ENCODE peak calls at places on chromosomes 12 and 14, in five cellular contexts. One of them, this sample, is unnamed.
A peak's percentile ranks its signal among the peaks of the same experiment; 100 is the strongest.

GRCh38 chr12:18462437-18462836 is 201.1 kb downstream of the PIK3C2G start:
- DNase-seq in stomach: no peak
- DNase-seq in left ventricle myocardium inferior: no peak
- DNase-seq in lung: no peak
- DNase-seq in transverse colon: no peak
- DNase-seq in this sample: no peak

GRCh38 chr14:77281852-77282251 is 10.8 kb upstream of the NGB start:
- DNase-seq in transverse colon: no peak
- DNase-seq in left ventricle myocardium inferior: no peak
- DNase-seq in lung: no peak
- DNase-seq in stomach: no peak
- DNase-seq in this sample: no peak

GRCh38 chr12:25241171-25242020 is 9.3 kb downstream of the KRAS start:
- DNase-seq in transverse colon: no peak
- DNase-seq in lung: no peak
- DNase-seq in left ventricle myocardium inferior: no peak
- DNase-seq in stomach: no peak
- DNase-seq in this sample: no peak

GRCh38 chr14:51095854-51096823 is 1.2 kb upstream of the TRIM9 start:
- DNase-seq in left ventricle myocardium inferior: no peak
- DNase-seq in transverse colon: peak; percentile 18
- DNase-seq in lung: no peak
- DNase-seq in stomach: no peak
- DNase-seq in this sample: no peak

GRCh38 chr12:123398918-123399617 is 15.1 kb downstream of the KMT5A start:
- DNase-seq in stomach: no peak
- DNase-seq in transverse colon: no peak
- DNase-seq in left ventricle myocardium inferior: peak; percentile 30
- DNase-seq in lung: no peak
- DNase-seq in this sample: no peak

GRCh38 chr12:113099764-113100163 is 35.8 kb downstream of the RASAL1 start:
- DNase-seq in lung: no peak
- DNase-seq in transverse colon: no peak
- DNase-seq in left ventricle myocardium inferior: no peak
- DNase-seq in stomach: no peak
- DNase-seq in this sample: no peak

GRCh38 chr14:105335735-105336476 is 21.4 kb downstream of the PACS2 start:
- DNase-seq in stomach: no peak
- DNase-seq in transverse colon: no peak
- DNase-seq in lung: no peak
- DNase-seq in left ventricle myocardium inferior: peak; percentile 70
- DNase-seq in this sample: no peak

GRCh38 chr14:77482422-77482821 is 16.2 kb downstream of the ISM2 start:
- DNase-seq in stomach: no peak
- DNase-seq in left ventricle myocardium inferior: no peak
- DNase-seq in lung: no peak
- DNase-seq in transverse colon: no peak
- DNase-seq in this sample: no peak

GRCh38 chr12:124457287-124458219 is 109.9 kb downstream of the NCOR2 start:
- DNase-seq in transverse colon: peak; percentile 73
- DNase-seq in lung: peak; percentile 67
- DNase-seq in left ventricle myocardium inferior: peak; percentile 81
- DNase-seq in stomach: peak; percentile 54
- DNase-seq in this sample: peak; percentile 85

GRCh38 chr14:100321473-100322137 is 1.5 kb upstream of the SLC25A47 start:
- DNase-seq in left ventricle myocardium inferior: no peak
- DNase-seq in transverse colon: no peak
- DNase-seq in lung: no peak
- DNase-seq in stomach: no peak
- DNase-seq in this sample: no peak

GRCh38 chr14:63677891-63678379 is 36.3 kb upstream of the WDR89 start:
- DNase-seq in left ventricle myocardium inferior: no peak
- DNase-seq in transverse colon: peak; percentile 30
- DNase-seq in stomach: no peak
- DNase-seq in lung: no peak
- DNase-seq in this sample: peak; percentile 21

GRCh38 chr12:122958198-122958888 is 7.9 kb downstream of the ABCB9 start:
- DNase-seq in lung: no peak
- DNase-seq in transverse colon: no peak
- DNase-seq in stomach: no peak
- DNase-seq in left ventricle myocardium inferior: no peak
- DNase-seq in this sample: no peak

GRCh38 chr12:24615967-24616411 is 332.9 kb downstream of the BCAT1 start:
- DNase-seq in stomach: no peak
- DNase-seq in transverse colon: no peak
- DNase-seq in left ventricle myocardium inferior: no peak
- DNase-seq in lung: no peak
- DNase-seq in this sample: no peak

GRCh38 chr12:131204416-131205311 is 251.0 kb downstream of the ADGRD1 start:
- DNase-seq in lung: no peak
- DNase-seq in stomach: no peak
- DNase-seq in left ventricle myocardium inferior: no peak
- DNase-seq in transverse colon: no peak
- DNase-seq in this sample: no peak

GRCh38 chr14:71362920-71363584 is 455.8 kb downstream of the PCNX1 start:
- DNase-seq in stomach: no peak
- DNase-seq in transverse colon: no peak
- DNase-seq in lung: no peak
- DNase-seq in left ventricle myocardium inferior: no peak
- DNase-seq in this sample: no peak

GRCh38 chr12:53068811-53069585 is 10.2 kb downstream of the SPRYD3 start:
- DNase-seq in transverse colon: no peak
- DNase-seq in lung: no peak
- DNase-seq in stomach: no peak
- DNase-seq in left ventricle myocardium inferior: no peak
- DNase-seq in this sample: peak; percentile 42

GRCh38 chr12:43113616-43114015 is 438.4 kb downstream of the ADAMTS20 start:
- DNase-seq in stomach: no peak
- DNase-seq in lung: no peak
- DNase-seq in left ventricle myocardium inferior: no peak
- DNase-seq in transverse colon: no peak
- DNase-seq in this sample: no peak

GRCh38 chr12:65879878-65880277 is 55.6 kb downstream of the HMGA2 start:
- DNase-seq in transverse colon: no peak
- DNase-seq in left ventricle myocardium inferior: no peak
- DNase-seq in stomach: no peak
- DNase-seq in lung: no peak
- DNase-seq in this sample: no peak

GRCh38 chr12:122934722-122935121 is 31.5 kb downstream of the ABCB9 start:
- DNase-seq in lung: no peak
- DNase-seq in left ventricle myocardium inferior: no peak
- DNase-seq in stomach: no peak
- DNase-seq in transverse colon: no peak
- DNase-seq in this sample: no peak

GRCh38 chr12:18158774-18159557 is 69.0 kb upstream of the RERGL start:
- DNase-seq in left ventricle myocardium inferior: no peak
- DNase-seq in transverse colon: no peak
- DNase-seq in stomach: no peak
- DNase-seq in lung: no peak
- DNase-seq in this sample: no peak

GRCh38 chr14:70045715-70046535 is 142.8 kb downstream of the SLC8A3 start:
- DNase-seq in left ventricle myocardium inferior: peak; percentile 51
- DNase-seq in lung: peak; percentile 55
- DNase-seq in stomach: peak; percentile 86
- DNase-seq in transverse colon: peak; percentile 78
- DNase-seq in this sample: peak; percentile 80

GRCh38 chr14:29376251-29376650 is 551.4 kb downstream of the PRKD1 start:
- DNase-seq in left ventricle myocardium inferior: no peak
- DNase-seq in stomach: no peak
- DNase-seq in transverse colon: no peak
- DNase-seq in lung: no peak
- DNase-seq in this sample: no peak

GRCh38 chr14:26917086-26917485 is 319.3 kb upstream of the NOVA1 start:
- DNase-seq in left ventricle myocardium inferior: no peak
- DNase-seq in stomach: no peak
- DNase-seq in transverse colon: no peak
- DNase-seq in lung: no peak
- DNase-seq in this sample: no peak

GRCh38 chr12:29004936-29005304 is 144.2 kb upstream of the FAR2 start:
- DNase-seq in transverse colon: no peak
- DNase-seq in stomach: no peak
- DNase-seq in left ventricle myocardium inferior: no peak
- DNase-seq in lung: no peak
- DNase-seq in this sample: no peak

GRCh38 chr12:94458882-94459772 is 540 bp downstream of the CEP83 start:
- DNase-seq in left ventricle myocardium inferior: no peak
- DNase-seq in lung: no peak
- DNase-seq in transverse colon: no peak
- DNase-seq in stomach: no peak
- DNase-seq in this sample: no peak

GRCh38 chr14:34450542-34450915 is 11.5 kb downstream of the SPTSSA start:
- DNase-seq in stomach: no peak
- DNase-seq in lung: no peak
- DNase-seq in transverse colon: no peak
- DNase-seq in left ventricle myocardium inferior: no peak
- DNase-seq in this sample: no peak

GRCh38 chr12:15858348-15858747 is 23.8 kb upstream of the STRAP start:
- DNase-seq in stomach: no peak
- DNase-seq in lung: no peak
- DNase-seq in transverse colon: no peak
- DNase-seq in left ventricle myocardium inferior: no peak
- DNase-seq in this sample: no peak

GRCh38 chr12:48938805-48939204 is 13.5 kb upstream of the FKBP11 start:
- DNase-seq in lung: no peak
- DNase-seq in stomach: no peak
- DNase-seq in transverse colon: peak; percentile 43
- DNase-seq in left ventricle myocardium inferior: no peak
- DNase-seq in this sample: no peak

GRCh38 chr12:26845057-26845666 is 12.2 kb upstream of the ITPR2 start:
- DNase-seq in transverse colon: peak; percentile 61
- DNase-seq in lung: peak; percentile 54
- DNase-seq in left ventricle myocardium inferior: peak; percentile 48
- DNase-seq in stomach: peak; percentile 70
- DNase-seq in this sample: peak; percentile 39

GRCh38 chr14:93891756-93892504 is 35.2 kb upstream of the FAM181A start:
- DNase-seq in left ventricle myocardium inferior: no peak
- DNase-seq in stomach: no peak
- DNase-seq in transverse colon: no peak
- DNase-seq in lung: no peak
- DNase-seq in this sample: no peak

GRCh38 chr14:67607646-67608045 is 7.6 kb upstream of the PIGH start:
- DNase-seq in stomach: no peak
- DNase-seq in transverse colon: no peak
- DNase-seq in lung: no peak
- DNase-seq in left ventricle myocardium inferior: no peak
- DNase-seq in this sample: no peak

GRCh38 chr14:49868720-49869114 is 16.1 kb upstream of the NEMF start:
- DNase-seq in transverse colon: no peak
- DNase-seq in stomach: no peak
- DNase-seq in left ventricle myocardium inferior: no peak
- DNase-seq in lung: no peak
- DNase-seq in this sample: no peak

DNA sequence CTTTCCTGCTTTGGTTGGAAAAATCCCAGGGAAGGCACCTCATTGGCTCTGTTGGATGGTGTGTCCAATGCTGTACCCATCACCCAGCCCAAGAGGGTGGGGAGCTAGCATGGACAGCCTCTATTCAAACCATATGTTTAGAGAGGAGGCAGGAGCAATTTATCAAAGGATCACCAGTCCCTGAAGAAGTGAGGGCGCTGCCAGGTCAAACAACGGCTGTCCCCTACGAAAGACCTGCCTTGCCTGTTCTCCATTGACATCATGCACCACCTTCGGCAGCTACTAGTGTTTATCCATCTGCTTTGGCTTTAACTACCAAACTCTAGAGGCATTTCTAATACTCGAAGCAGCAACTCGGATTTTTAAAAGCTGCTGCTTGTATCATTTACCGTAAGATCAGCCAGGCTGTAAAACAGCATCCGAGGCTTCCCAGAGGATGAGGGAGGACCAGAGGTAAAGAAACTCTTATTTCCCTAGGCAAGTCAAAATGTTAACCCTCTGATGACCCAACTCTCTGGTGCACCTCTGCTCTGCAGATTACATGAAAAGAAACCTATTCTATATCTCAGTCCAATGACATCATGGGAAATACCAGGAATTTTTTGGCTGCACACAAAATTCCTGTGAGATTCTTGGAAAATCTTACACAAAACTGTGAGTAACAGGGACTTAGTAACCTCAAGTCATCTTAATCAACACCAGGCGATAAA is 720.9 kb upstream of the TBX3 start:
- DNase-seq in stomach: no peak
- DNase-seq in transverse colon: no peak
- DNase-seq in left ventricle myocardium inferior: no peak
- DNase-seq in lung: no peak
- DNase-seq in this sample: no peak
- H3K27ac ChIP-seq in stomach: no peak overlapping the region
- H3K27ac ChIP-seq in transverse colon: no peak overlapping the region
- H3K27ac ChIP-seq in left ventricle myocardium inferior: peak overlapping the region; percentile 53
- H3K27ac ChIP-seq in lung: no peak overlapping the region
- H3K27ac ChIP-seq in this sample: no peak overlapping the region

DNA sequence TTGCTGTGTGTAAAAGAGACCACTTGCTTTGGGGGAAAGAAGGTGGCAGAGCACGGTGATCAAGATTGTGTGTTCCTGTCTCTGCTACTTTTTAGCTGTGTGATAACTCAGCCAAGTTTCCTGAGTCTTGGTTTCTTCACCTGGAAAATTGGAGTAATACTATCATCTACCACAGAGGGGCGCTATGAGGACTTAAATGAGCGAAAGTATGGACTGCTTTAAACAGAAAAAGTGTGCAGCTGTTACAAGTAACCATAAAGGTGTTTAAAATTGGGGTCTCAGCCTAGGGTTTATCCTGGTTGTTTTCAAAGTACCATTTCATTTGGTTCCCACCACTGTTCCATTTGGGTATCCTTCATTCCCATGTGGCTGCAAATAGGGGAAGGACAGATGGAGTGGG is 65.9 kb upstream of the WSCD2 start:
- DNase-seq in left ventricle myocardium inferior: no peak
- DNase-seq in stomach: no peak
- DNase-seq in lung: no peak
- DNase-seq in transverse colon: no peak
- DNase-seq in this sample: no peak
- TF ChIP-seq CTCF in left ventricle myocardium inferior: peak; percentile 33
- TF ChIP-seq CTCF in stomach: no peak
- TF ChIP-seq CTCF in lung: no peak
- TF ChIP-seq CTCF in transverse colon: no peak
- TF ChIP-seq CTCF in this sample: peak; percentile 10

GRCh38 chr12:5383961-5384360 is 47.9 kb upstream of the NTF3 start:
- DNase-seq in left ventricle myocardium inferior: no peak
- DNase-seq in transverse colon: no peak
- DNase-seq in stomach: no peak
- DNase-seq in lung: no peak
- DNase-seq in this sample: no peak
- H3K27ac ChIP-seq in left ventricle myocardium inferior: no peak overlapping the region
- H3K27ac ChIP-seq in transverse colon: no peak overlapping the region
- H3K27ac ChIP-seq in stomach: no peak overlapping the region
- H3K27ac ChIP-seq in lung: no peak overlapping the region
- H3K27ac ChIP-seq in this sample: no peak overlapping the region

DNA sequence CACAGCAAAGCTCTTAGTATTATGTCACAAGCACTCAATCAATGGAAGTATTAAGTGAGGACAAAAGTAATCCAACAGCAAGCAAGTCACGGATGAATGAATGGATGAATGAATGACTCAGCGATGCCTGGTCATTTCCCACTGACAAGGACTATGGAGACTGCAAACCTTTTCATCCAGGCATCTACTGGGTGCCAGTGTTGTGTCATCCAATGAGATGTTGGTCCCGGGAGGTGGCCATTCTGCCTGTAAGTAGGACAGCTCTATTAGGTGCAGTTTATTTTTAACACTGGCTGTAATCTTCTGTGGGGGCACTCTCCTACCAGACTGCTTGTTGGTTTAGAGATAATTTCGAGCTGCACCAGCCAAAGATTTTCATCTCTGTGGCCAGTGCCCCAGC is 39.4 kb downstream of the STAB2 start:
- DNase-seq in stomach: peak; percentile 42
- DNase-seq in lung: no peak
- DNase-seq in transverse colon: peak; percentile 59
- DNase-seq in left ventricle myocardium inferior: peak; percentile 43
- DNase-seq in this sample: peak; percentile 71
- TF ChIP-seq CTCF in stomach: no peak
- TF ChIP-seq CTCF in lung: no peak
- TF ChIP-seq CTCF in transverse colon: no peak
- TF ChIP-seq CTCF in left ventricle myocardium inferior: peak; percentile 59
- TF ChIP-seq CTCF in this sample: peak; percentile 74

This sample was measured in Peyer's patch.